ENCODE peak calls at places on chromosomes 2 and 18, in six cellular contexts. One of them, this sample, is unnamed.

GRCh38 chr2:58206785-58207184 is 34.3 kb downstream of the FANCL start:
- DNase-seq in uterus: no peak
- DNase-seq in hepatic stellate cell: no peak
- DNase-seq in ureter: no peak
- DNase-seq in colonic mucosa: no peak
- DNase-seq in RPMI7951: no peak
- DNase-seq in this sample: no peak

GRCh38 chr2:219081096-219081495 is 20.4 kb upstream of the IHH start:
- DNase-seq in hepatic stellate cell: no peak
- DNase-seq in ureter: no peak
- DNase-seq in uterus: no peak
- DNase-seq in colonic mucosa: no peak
- DNase-seq in RPMI7951: no peak
- DNase-seq in this sample: no peak

GRCh38 chr18:55856191-55856590 is 268.2 kb upstream of the TCF4 start:
- DNase-seq in RPMI7951: peak
- DNase-seq in colonic mucosa: no peak
- DNase-seq in uterus: no peak
- DNase-seq in ureter: no peak
- DNase-seq in hepatic stellate cell: no peak
- DNase-seq in this sample: no peak

GRCh38 chr2:218897394-218898108 is 16.9 kb downstream of the WNT10A start:
- DNase-seq in RPMI7951: no peak
- DNase-seq in ureter: no peak
- DNase-seq in colonic mucosa: no peak
- DNase-seq in uterus: no peak
- DNase-seq in hepatic stellate cell: no peak
- DNase-seq in this sample: no peak

GRCh38 chr2:138395565-138396306 is 105.8 kb upstream of the SPOPL start:
- DNase-seq in RPMI7951: peak
- DNase-seq in hepatic stellate cell: no peak
- DNase-seq in ureter: no peak
- DNase-seq in colonic mucosa: no peak
- DNase-seq in uterus: no peak
- DNase-seq in this sample: no peak

GRCh38 chr2:164178835-164179470 is 442.3 kb downstream of the GRB14 start:
- DNase-seq in hepatic stellate cell: peak
- DNase-seq in uterus: no peak
- DNase-seq in ureter: no peak
- DNase-seq in colonic mucosa: no peak
- DNase-seq in RPMI7951: no peak
- DNase-seq in this sample: no peak

GRCh38 chr2:86028763-86029381 is 76.8 kb downstream of the POLR1A start:
- DNase-seq in RPMI7951: no peak
- DNase-seq in uterus: peak
- DNase-seq in colonic mucosa: no peak
- DNase-seq in hepatic stellate cell: no peak
- DNase-seq in ureter: no peak
- DNase-seq in this sample: peak

GRCh38 chr2:3037196-3038194 is 340.1 kb downstream of the EIPR1 start:
- DNase-seq in RPMI7951: no peak
- DNase-seq in ureter: no peak
- DNase-seq in uterus: no peak
- DNase-seq in colonic mucosa: no peak
- DNase-seq in hepatic stellate cell: no peak
- DNase-seq in this sample: no peak

GRCh38 chr2:108621087-108621559 is 86.9 kb downstream of the LIMS1 start:
- DNase-seq in hepatic stellate cell: no peak
- DNase-seq in RPMI7951: no peak
- DNase-seq in ureter: peak
- DNase-seq in colonic mucosa: peak
- DNase-seq in uterus: no peak
- DNase-seq in this sample: no peak

GRCh38 chr2:235021752-235022151 is 69.9 kb downstream of the SH3BP4 start:
- DNase-seq in uterus: no peak
- DNase-seq in hepatic stellate cell: peak
- DNase-seq in RPMI7951: peak
- DNase-seq in ureter: no peak
- DNase-seq in colonic mucosa: no peak
- DNase-seq in this sample: no peak